ENCODE peak calls at places on chromosomes 6 and 20, in ten cellular contexts. D is HCT116, S is Caco-2, Q is AG09309, F is AG04450, R is uterus, K is cardiac muscle cell, N is H1, U is heart right ventricle, J is GM06990. B is an unnamed sample.

GRCh38 chr6:27972750-27973149 is 15.7 kb downstream of the OR2B6 start:
- DNase-seq in D (no peak), S (no peak), Q (no peak), F (no peak), R (no peak), K (no peak), N (no peak), U (no peak), J (no peak), B (no peak)

GRCh38 chr20:44911264-44911921 is 1.5 kb downstream of the PABPC1L start:
- DNase-seq in D (peak; percentile 69), S (peak; percentile 97), Q (no peak), F (no peak), R (no peak), K (peak; percentile 77), N (peak; percentile 90), U (peak; percentile 19), J (peak; percentile 54), B (peak; percentile 29)

GRCh38 chr6:40286027-40286426 is 301.1 kb downstream of the LRFN2 start:
- DNase-seq in D (no peak), S (no peak), Q (no peak), F (no peak), R (no peak), K (no peak), N (no peak), U (no peak), J (no peak), B (no peak)

GRCh38 chr6:6546318-6547110 is 42.0 kb upstream of the LY86 start:
- DNase-seq in D (no peak), S (no peak), Q (no peak), F (no peak), R (peak; percentile 19), K (peak; percentile 41), N (peak; percentile 75), U (peak; percentile 24), J (peak; percentile 76), B (no peak)

GRCh38 chr6:154510144-154510905 is at the start of gene CNKSR3:
- DNase-seq in D (peak; percentile 83), S (peak; percentile 95), Q (peak; percentile 76), F (peak; percentile 93), R (peak; percentile 94), K (peak; percentile 97), N (peak; percentile 87), U (peak; percentile 89), J (peak; percentile 29), B (peak; percentile 89)

GRCh38 chr20:44582321-44583025 is at the start of gene PKIG:
- DNase-seq in D (no peak), S (no peak), Q (peak; percentile 63), F (peak; percentile 38), R (peak; percentile 79), K (peak; percentile 87), N (no peak), U (peak; percentile 85), J (no peak), B (peak; percentile 84)

GRCh38 chr6:14464049-14464448 is 346.5 kb downstream of the CD83 start:
- DNase-seq in D (no peak), S (no peak), Q (no peak), F (no peak), R (no peak), K (peak; percentile 48), N (no peak), U (no peak), J (no peak), B (peak; percentile 40)

GRCh38 chr20:54221996-54222890 is 14.4 kb downstream of the PFDN4 start:
- DNase-seq in D (no peak), S (no peak), Q (no peak), F (no peak), R (no peak), K (no peak), N (no peak), U (no peak), J (no peak), B (peak; percentile 25)

GRCh38 chr6:40894962-40895799 is 143.8 kb downstream of the UNC5CL start:
- DNase-seq in D (peak; percentile 40), S (peak; percentile 79), Q (peak; percentile 17), F (peak; percentile 18), R (peak; percentile 43), K (peak; percentile 62), N (peak; percentile 85), U (peak; percentile 67), J (no peak), B (peak; percentile 70)

GRCh38 chr6:29399525-29399924 is 4.1 kb downstream of the OR12D2 start:
- DNase-seq in D (no peak), S (no peak), Q (no peak), F (no peak), R (no peak), K (no peak), N (no peak), U (no peak), J (no peak), B (no peak)

GRCh38 chr20:25083773-25084615 is 2.1 kb upstream of the VSX1 start:
- DNase-seq in D (no peak), S (no peak), Q (no peak), F (no peak), R (no peak), K (no peak), N (no peak), U (no peak), J (no peak), B (no peak)

GRCh38 chr20:62411479-62412193 is 4.6 kb upstream of the CABLES2 start:
- DNase-seq in D (no peak), S (no peak), Q (no peak), F (no peak), R (no peak), K (no peak), N (no peak), U (no peak), J (no peak), B (no peak)

DNA sequence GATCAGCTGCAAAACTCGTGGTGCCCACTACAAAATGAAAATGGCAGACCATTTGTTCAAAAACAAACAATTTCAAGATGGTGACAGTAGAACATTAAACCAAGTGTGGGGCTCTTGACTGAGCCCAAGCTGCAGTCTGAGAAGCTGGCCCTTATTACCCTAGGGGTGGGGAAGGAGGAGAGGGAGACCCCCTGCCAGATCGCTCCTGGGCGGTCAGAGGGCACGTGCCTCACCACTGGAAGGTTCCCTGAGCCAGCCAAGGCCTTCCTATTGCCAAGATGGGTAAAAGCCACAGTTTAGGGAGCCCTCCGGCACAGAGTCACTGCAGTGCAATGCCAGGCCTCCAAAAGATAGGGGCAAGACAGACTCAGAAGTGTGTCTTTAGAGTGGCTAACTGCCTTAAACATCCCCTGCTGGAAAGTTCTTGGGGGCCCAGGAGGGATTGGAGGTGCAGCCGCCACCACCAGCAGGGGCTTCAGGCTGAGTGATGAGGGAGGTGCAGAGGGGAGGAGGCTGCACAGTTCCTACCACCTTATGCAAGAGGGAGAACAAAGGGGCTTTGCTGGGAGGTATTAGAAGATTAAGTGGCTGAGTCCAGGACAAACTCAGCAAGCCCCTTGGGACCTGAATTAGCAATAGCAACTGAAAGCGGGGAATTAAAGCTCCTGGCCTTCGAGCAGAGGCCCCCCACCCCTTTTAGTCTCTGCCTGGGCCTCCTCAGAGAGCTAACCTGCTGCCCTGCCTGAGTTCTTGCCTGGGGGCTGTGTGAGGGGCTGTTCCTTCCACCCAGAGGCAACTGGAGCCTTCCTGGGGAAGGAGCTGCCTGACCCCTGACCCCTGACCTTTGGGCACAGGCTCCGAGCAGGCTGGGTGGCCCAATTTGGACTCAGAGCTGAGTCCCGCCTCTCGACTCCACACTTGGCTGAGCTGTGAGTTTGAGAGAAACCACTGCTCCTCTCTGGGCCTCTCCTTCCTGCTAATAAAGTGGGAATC is 88.4 kb downstream of the VEGFA start:
- DNase-seq in D (no peak), S (no peak), Q (no peak), F (no peak), R (no peak), K (no peak), N (no peak), U (no peak), J (no peak), B (no peak)
- TF ChIP-seq CTCF in D (no peak), S (no peak), Q (no peak), F (no peak), R (no peak), K (no peak), N (no peak), U (no peak), J (no peak), B (no peak)

GRCh38 chr6:52992980-52993379 is 2.1 kb downstream of the GSTA4 start:
- DNase-seq in D (no peak), S (no peak), Q (peak; percentile 28), F (no peak), R (no peak), K (peak; percentile 76), N (no peak), U (no peak), J (no peak), B (peak; percentile 56)
- H3K4me3 ChIP-seq in D (no peak overlapping the region), S (no peak overlapping the region), Q (no peak overlapping the region), F (peak overlapping the region; percentile 81), R (no peak overlapping the region), K (no peak overlapping the region), N (no peak overlapping the region), U (peak overlapping the region; percentile 72), J (no peak overlapping the region), B (peak overlapping the region; percentile 81)

GRCh38 chr6:112800916-112801315 is 453.8 kb downstream of the RFPL4B start:
- DNase-seq in D (no peak), S (no peak), Q (no peak), F (no peak), R (no peak), K (no peak), N (no peak), U (no peak), J (peak; percentile 12), B (peak; percentile 32)
- TF ChIP-seq CTCF in D (no peak), S (no peak), Q (no peak), F (no peak), R (no peak), K (no peak), N (no peak), U (no peak), J (no peak), B (no peak)

DNA sequence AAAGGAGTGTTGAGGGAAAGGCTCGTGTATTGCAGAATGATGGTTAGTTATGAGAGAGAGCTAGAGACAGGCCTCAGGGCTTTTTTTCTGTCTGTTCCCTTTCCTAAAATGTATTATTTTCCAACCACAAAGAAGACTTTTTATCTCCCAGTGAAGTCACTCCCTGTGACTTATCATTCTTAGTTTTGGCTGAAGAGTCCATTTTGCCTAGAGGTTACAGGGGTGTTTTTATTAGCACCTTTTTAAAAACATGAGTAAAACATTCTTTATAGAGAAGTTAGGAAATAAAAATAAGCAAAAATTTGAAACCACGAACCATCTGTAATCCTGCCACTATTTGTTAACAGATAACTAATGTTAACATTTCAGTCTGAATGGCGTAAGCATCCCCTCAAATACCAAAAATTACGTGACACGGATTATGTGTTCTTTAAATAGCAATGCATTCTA is 37.3 kb upstream of the LTV1 start:
- DNase-seq in D (no peak), S (no peak), Q (peak; percentile 70), F (peak; percentile 8), R (no peak), K (peak; percentile 77), N (no peak), U (no peak), J (no peak), B (peak; percentile 18)
- H3K4me3 ChIP-seq in D (no peak overlapping the region), S (no peak overlapping the region), Q (no peak overlapping the region), F (no peak overlapping the region), R (no peak overlapping the region), K (no peak overlapping the region), N (no peak overlapping the region), U (no peak overlapping the region), J (no peak overlapping the region), B (no peak overlapping the region)

GRCh38 chr6:110618591-110619267 is 142.3 kb upstream of the SLC22A16 start:
- DNase-seq in D (peak; percentile 3), S (no peak), Q (no peak), F (no peak), R (no peak), K (no peak), N (no peak), U (no peak), J (no peak), B (no peak)
- TF ChIP-seq CTCF in D (no peak), S (peak; percentile 40), Q (peak; percentile 38), F (peak; percentile 44), R (no peak), K (peak; percentile 15), N (peak; percentile 44), U (no peak), J (peak; percentile 36), B (peak; percentile 6)